ENCODE peak calls at places on chromosomes 12 and 14, in four cellular contexts. O, K, P and N are unnamed samples. For H4K20me1, the result is how much of the 10 kb centered on the place peaks cover.

GRCh38 chr12:77795699-77796098 is 35.0 kb upstream of the NAV3 start:
- DNase-seq in O (no peak), K (no peak), P (no peak), N (no peak)

GRCh38 chr12:24911284-24911791 is 37.6 kb downstream of the BCAT1 start:
- DNase-seq in O (no peak), K (no peak), P (no peak), N (no peak)

GRCh38 chr14:69928111-69928523 is 48.9 kb downstream of the SMOC1 start:
- DNase-seq in O (no peak), K (no peak), P (no peak), N (no peak)

GRCh38 chr14:60757617-60758016 is 23.1 kb downstream of the MNAT1 start:
- DNase-seq in O (no peak), K (no peak), P (peak), N (no peak)

GRCh38 chr14:20998674-20999366 is at the start of gene SLC39A2:
- DNase-seq in O (peak), K (peak), P (peak), N (no peak)

GRCh38 chr12:77189463-77189862 is 124.1 kb upstream of the E2F7 start:
- DNase-seq in O (no peak), K (no peak), P (no peak), N (no peak)

GRCh38 chr12:91695964-91696363 is 449.7 kb downstream of the BTG1 start:
- DNase-seq in O (no peak), K (no peak), P (no peak), N (no peak)

GRCh38 chr12:104600790-104601739 is 144.3 kb downstream of the CHST11 start:
- DNase-seq in O (no peak), K (no peak), P (no peak), N (no peak)

GRCh38 chr12:101563197-101563596 is 31.6 kb upstream of the MYBPC1 start:
- DNase-seq in O (no peak), K (no peak), P (peak), N (no peak)

GRCh38 chr12:65787056-65787855 is 37.0 kb upstream of the HMGA2 start:
- DNase-seq in O (no peak), K (no peak), P (no peak), N (no peak)

GRCh38 chr14:73426877-73427276 is 31.5 kb downstream of the NUMB start:
- DNase-seq in O (no peak), K (no peak), P (no peak), N (no peak)

GRCh38 chr12:16763901-16764300 is 157.9 kb upstream of the LMO3 start:
- DNase-seq in O (no peak), K (no peak), P (no peak), N (no peak)

GRCh38 chr14:74879427-74880180 is 2.1 kb upstream of the DLST start:
- DNase-seq in O (no peak), K (peak), P (peak), N (no peak)

GRCh38 chr14:74919421-74920165 is 3.5 kb downstream of the RPS6KL1 start:
- DNase-seq in O (no peak), K (no peak), P (peak), N (no peak)

GRCh38 chr12:115828151-115828550 is 449.3 kb downstream of the MED13L start:
- DNase-seq in O (no peak), K (no peak), P (no peak), N (no peak)

GRCh38 chr12:70540996-70541395 is 96.2 kb downstream of the PTPRB start:
- DNase-seq in O (no peak), K (no peak), P (no peak), N (no peak)

DNA sequence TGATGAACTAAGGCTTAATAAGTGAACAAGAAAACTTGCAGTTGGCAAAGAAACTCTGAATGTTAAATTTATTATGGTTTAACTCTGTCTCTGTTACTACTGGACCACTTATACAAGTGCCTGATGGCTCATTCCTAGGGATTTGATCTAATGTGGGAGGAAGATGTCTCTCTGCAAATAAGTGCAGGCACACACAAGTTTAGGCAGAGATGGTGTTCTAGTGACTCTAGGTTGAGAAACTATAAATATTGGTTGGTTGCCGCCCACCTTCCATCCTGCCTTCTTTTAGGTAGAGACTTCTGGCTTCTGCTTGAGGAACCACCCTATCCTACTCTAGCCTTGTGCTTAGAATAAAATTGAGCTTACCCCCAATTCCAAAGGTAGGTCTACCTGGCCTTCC is 256.2 kb downstream of the PAWR start:
- DNase-seq in O (no peak), K (no peak), P (no peak), N (no peak)
- H4K20me1 ChIP-seq in O (under half), K (under half), P (under half), N (under half)

DNA sequence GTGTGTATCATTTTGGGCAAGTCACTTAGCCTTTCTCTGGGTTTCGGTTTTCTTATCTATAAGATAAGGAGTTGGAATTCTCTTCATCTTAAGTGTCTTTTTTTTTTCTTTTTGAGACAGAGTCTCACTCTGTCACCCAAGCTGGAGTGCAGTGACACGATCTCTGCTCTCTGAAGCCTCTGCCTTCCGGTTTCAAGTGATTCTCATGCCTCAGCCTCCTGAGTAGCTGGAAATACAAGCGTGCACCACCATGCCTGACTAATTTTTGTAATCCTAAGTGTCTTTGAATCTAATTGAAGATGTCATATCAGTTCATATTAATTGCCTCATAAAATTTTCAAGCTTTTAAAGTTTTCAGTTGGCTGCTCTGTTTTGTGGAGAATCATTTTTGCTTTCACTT is 4.0 kb downstream of the SRGAP1 start:
- DNase-seq in O (no peak), K (no peak), P (no peak), N (no peak)
- H4K20me1 ChIP-seq in O (under half), K (under half), P (under half), N (under half)

GRCh38 chr12:131309700-131310099 is 356.0 kb downstream of the ADGRD1 start:
- DNase-seq in O (no peak), K (no peak), P (no peak), N (no peak)
- H4K20me1 ChIP-seq in O (under half), K (under half), P (under half), N (under half)

GRCh38 chr12:110549716-110550115 is 33.4 kb downstream of the PPTC7 start:
- DNase-seq in O (no peak), K (no peak), P (no peak), N (no peak)

GRCh38 chr12:110550981-110551380 is 32.1 kb downstream of the PPTC7 start:
- DNase-seq in O (no peak), K (no peak), P (no peak), N (no peak)

GRCh38 chr12:110547090-110547489 is 36.0 kb downstream of the PPTC7 start:
- DNase-seq in O (no peak), K (no peak), P (no peak), N (no peak)

GRCh38 chr12:110546339-110546738 is 36.8 kb downstream of the PPTC7 start:
- DNase-seq in O (no peak), K (no peak), P (peak), N (no peak)

DNA sequence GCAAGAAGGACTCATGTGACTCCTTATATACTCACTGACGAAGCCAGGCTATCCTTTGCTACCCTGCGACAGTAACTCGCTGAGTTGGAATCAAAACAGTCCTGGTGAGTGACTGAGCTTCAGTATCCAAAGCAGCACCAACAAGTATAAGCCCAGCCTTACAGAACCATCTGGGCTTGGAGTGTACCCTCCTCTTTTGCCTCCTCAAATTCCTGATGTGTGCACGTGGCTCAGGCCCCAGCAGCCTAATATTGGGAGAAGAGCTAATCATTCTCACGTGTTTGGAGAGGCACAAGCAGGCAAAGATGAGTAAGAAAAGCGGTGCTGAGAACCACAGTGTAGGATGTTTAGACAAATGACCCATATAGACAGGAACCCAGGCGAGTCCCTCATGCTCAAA is 34.4 kb downstream of the PPTC7 start:
- DNase-seq in O (no peak), K (no peak), P (no peak), N (no peak)
- H4K20me1 ChIP-seq in O (under half), K (under half), P (under half), N (under half)

DNA sequence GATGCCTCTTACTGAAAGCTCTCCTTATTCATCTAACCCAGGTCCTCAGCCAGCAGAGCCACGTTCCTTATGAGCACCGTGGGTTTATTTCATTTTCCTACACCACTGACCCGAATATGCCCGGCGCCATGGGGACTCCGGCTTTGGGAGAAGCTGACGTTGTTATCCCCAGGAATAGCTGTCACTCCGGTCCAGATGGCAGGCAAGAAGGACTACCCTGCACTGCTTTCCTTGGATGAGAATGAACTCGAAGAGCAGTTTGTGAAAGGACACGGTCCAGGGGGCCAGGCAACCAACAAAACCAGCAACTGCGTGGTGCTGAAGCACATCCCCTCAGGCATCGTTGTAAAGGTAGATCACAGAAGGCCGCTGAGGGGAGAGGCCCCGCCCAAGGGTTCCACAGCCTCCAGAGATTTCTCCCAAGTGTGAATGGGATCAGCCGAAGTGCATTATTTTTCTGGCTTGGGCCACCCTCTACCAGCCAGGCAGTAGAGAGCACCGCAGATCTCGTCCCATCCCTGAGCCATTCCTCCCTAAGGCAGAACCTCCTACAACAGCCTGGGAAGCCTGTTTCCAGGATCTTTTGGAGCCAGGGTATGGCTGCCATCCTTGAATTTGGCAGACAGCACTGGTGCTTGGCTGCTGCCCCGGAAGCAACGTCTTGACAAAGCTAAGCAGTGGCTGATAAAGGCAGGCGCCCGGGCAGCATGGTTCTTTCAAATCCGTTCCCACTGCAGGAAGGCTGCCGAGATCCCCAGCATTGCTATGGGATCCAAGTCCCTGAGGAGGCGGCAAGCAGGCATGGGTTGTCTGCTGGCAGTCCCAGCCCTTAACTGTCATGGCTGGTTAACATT is 17.8 kb downstream of the CDK2AP1 start:
- DNase-seq in O (no peak), K (no peak), P (no peak), N (no peak)
- H4K20me1 ChIP-seq in O (under half), K (under half), P (under half), N (under half)